ENCODE peak calls at places on chromosomes 3 and 15, in seven cellular contexts. X, E, Y, V, I, T and C are unnamed samples.

GRCh38 chr15:89937365-89938355 is 24.9 kb upstream of the ARPIN start:
- DNase-seq in X (no peak), E (no peak), Y (no peak), V (no peak), I (no peak), T (no peak), C (no peak)

GRCh38 chr15:72318408-72318942 is 1.5 kb downstream of the CELF6 start:
- DNase-seq in X (no peak), E (no peak), Y (no peak), V (no peak), I (no peak), T (no peak), C (no peak)

GRCh38 chr15:57363661-57364060 is 12.6 kb upstream of the CGNL1 start:
- DNase-seq in X (no peak), E (no peak), Y (no peak), V (no peak), I (no peak), T (no peak), C (no peak)

GRCh38 chr15:81338422-81339007 is 14.6 kb upstream of the STARD5 start:
- DNase-seq in X (peak; percentile 91), E (peak; percentile 90), Y (peak; percentile 21), V (no peak), I (no peak), T (peak; percentile 31), C (peak; percentile 78)

GRCh38 chr3:24196526-24196925 is 251.4 kb downstream of the NR1D2 start:
- DNase-seq in X (peak; percentile 8), E (peak; percentile 44), Y (no peak), V (no peak), I (no peak), T (peak; percentile 77), C (no peak)

GRCh38 chr3:127092776-127093175 is 100.2 kb upstream of the PRR23E start:
- DNase-seq in X (no peak), E (no peak), Y (no peak), V (no peak), I (no peak), T (no peak), C (no peak)

GRCh38 chr3:129579991-129580390 is 26.5 kb downstream of the PLXND1 start:
- DNase-seq in X (no peak), E (no peak), Y (no peak), V (no peak), I (no peak), T (no peak), C (no peak)

GRCh38 chr3:72171946-72172345 is 387.0 kb upstream of the PROK2 start:
- DNase-seq in X (no peak), E (peak; percentile 16), Y (no peak), V (no peak), I (no peak), T (no peak), C (peak; percentile 85)

GRCh38 chr15:35827949-35828348 is 282.0 kb upstream of the DPH6 start:
- DNase-seq in X (no peak), E (peak; percentile 4), Y (no peak), V (no peak), I (no peak), T (no peak), C (no peak)

GRCh38 chr3:129827765-129828164 is 65.7 kb downstream of the TMCC1 start:
- DNase-seq in X (no peak), E (no peak), Y (no peak), V (no peak), I (peak; percentile 66), T (no peak), C (no peak)

GRCh38 chr3:105700575-105700974 is 168.2 kb downstream of the CBLB start:
- DNase-seq in X (no peak), E (no peak), Y (no peak), V (no peak), I (no peak), T (no peak), C (no peak)

GRCh38 chr15:89807689-89808088 is 7.0 kb downstream of the ANPEP start:
- DNase-seq in X (no peak), E (no peak), Y (no peak), V (no peak), I (no peak), T (no peak), C (no peak)

GRCh38 chr15:66033143-66033542 is 163.9 kb downstream of the RAB11A start:
- DNase-seq in X (no peak), E (no peak), Y (no peak), V (no peak), I (no peak), T (no peak), C (no peak)

GRCh38 chr3:87895983-87896382 is 162.8 kb downstream of the CGGBP1 start:
- DNase-seq in X (no peak), E (no peak), Y (no peak), V (no peak), I (no peak), T (no peak), C (no peak)

GRCh38 chr3:14224895-14225294 is 46.3 kb downstream of the LSM3 start:
- DNase-seq in X (no peak), E (peak; percentile 43), Y (no peak), V (no peak), I (no peak), T (no peak), C (no peak)

GRCh38 chr3:32082727-32083126 is 23.7 kb upstream of the GPD1L start:
- DNase-seq in X (no peak), E (peak; percentile 24), Y (no peak), V (no peak), I (no peak), T (no peak), C (no peak)

GRCh38 chr3:188659444-188660100 is 505.6 kb downstream of the LPP start:
- DNase-seq in X (no peak), E (peak; percentile 54), Y (no peak), V (no peak), I (no peak), T (no peak), C (no peak)

GRCh38 chr3:188661801-188662200 is 507.8 kb downstream of the LPP start:
- DNase-seq in X (no peak), E (no peak), Y (no peak), V (no peak), I (no peak), T (no peak), C (no peak)

GRCh38 chr3:188663839-188664238 is 507.9 kb upstream of the TPRG1 start:
- DNase-seq in X (no peak), E (no peak), Y (no peak), V (no peak), I (no peak), T (no peak), C (no peak)

GRCh38 chr3:188662214-188662613 is 508.3 kb downstream of the LPP start:
- DNase-seq in X (no peak), E (no peak), Y (no peak), V (no peak), I (no peak), T (no peak), C (no peak)

GRCh38 chr3:188664795-188665194 is 507.0 kb upstream of the TPRG1 start:
- DNase-seq in X (peak; percentile 66), E (peak; percentile 32), Y (no peak), V (no peak), I (no peak), T (no peak), C (no peak)
- TF ChIP-seq CTCF in X (peak; percentile 18), E (peak; percentile 32), Y (peak; percentile 34), V (no peak), I (no peak), T (no peak), C (no peak)

GRCh38 chr15:32130823-32131222 is 100.5 kb downstream of the CHRNA7 start:
- DNase-seq in X (no peak), E (no peak), Y (no peak), V (no peak), I (no peak), T (no peak), C (no peak)
- TF ChIP-seq CTCF in X (no peak), E (no peak), Y (no peak), V (peak; percentile 28), I (no peak), T (no peak), C (no peak)

DNA sequence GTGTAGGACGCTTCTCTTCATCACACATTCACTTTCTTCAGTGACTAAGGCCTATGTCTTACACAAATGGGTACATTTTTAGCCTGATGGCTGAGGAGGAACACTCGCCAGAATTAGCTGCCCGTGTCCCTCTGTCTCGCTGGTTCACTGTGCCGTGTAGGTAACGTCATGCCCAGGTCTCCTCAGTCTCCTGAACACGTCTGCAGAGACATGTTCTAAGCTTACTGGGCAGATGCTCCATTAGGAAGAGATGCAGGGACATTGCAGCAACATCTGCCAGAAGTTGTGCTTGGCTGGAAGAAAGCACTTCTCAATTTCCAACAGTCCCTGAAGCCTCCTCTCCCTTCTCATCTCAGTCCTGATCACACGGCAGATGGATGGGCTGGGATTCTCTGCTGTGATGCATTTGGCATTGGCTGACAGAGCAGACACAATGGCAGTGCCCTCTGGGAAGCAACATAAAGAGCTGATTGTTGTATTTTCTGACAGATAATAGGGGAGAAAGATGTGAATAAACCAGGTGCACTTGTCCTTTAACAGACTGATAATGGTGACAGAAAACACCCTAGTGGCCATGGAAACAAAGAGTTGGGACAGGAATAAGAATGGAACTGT is 29.2 kb upstream of the LYZL4 start:
- DNase-seq in X (no peak), E (no peak), Y (no peak), V (no peak), I (no peak), T (no peak), C (no peak)
- TF ChIP-seq CTCF in X (no peak), E (no peak), Y (no peak), V (no peak), I (no peak), T (no peak), C (no peak)

GRCh38 chr3:52062499-52062898 is 6.1 kb upstream of the DUSP7 start:
- DNase-seq in X (peak; percentile 98), E (peak; percentile 83), Y (no peak), V (no peak), I (no peak), T (peak; percentile 62), C (no peak)

GRCh38 chr3:52064561-52064960 is 8.2 kb upstream of the DUSP7 start:
- DNase-seq in X (no peak), E (no peak), Y (no peak), V (no peak), I (no peak), T (no peak), C (no peak)

GRCh38 chr3:52065264-52065756 is 8.9 kb upstream of the DUSP7 start:
- DNase-seq in X (peak; percentile 91), E (no peak), Y (no peak), V (no peak), I (no peak), T (no peak), C (no peak)

GRCh38 chr3:52061116-52061910 is 4.9 kb upstream of the DUSP7 start:
- DNase-seq in X (no peak), E (no peak), Y (no peak), V (no peak), I (no peak), T (no peak), C (no peak)

DNA sequence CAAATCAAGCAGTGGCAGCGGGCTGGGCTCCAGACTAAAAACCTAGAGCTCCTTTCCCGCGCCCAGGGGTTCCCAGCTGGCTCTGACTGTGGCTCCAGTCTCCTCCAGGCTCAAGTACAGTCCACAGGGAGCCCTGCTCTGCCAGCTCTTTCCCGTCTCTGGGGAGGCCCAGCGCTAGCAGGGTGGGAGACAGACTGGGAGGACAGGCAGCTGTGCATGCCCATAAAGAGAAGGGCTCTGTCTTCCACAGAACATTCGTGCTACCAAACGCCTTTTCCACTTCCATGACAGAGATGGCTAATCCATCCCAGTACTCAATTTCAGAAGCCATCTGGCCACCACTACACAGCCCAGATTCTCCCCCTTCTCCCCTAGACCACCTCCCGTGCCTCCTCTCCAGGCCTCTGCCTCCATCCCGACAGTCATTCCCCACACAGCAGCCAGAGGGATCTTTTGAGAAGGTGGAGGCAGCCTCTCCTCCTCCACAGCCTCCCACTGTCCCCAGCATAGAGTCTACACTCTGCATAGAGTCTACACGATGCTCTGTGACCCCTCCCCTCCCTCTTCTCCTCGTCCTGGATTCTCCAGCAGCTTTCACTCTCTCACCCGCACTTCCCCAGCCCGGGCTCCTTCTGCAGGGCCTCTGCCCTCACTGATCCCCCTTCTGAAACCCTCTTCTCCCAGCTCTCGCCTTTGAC is 6.8 kb upstream of the DUSP7 start:
- DNase-seq in X (no peak), E (no peak), Y (no peak), V (no peak), I (no peak), T (no peak), C (no peak)
- TF ChIP-seq CTCF in X (no peak), E (no peak), Y (no peak), V (no peak), I (no peak), T (no peak), C (no peak)